ENCODE peak calls at places on chromosomes 16 and 17, in four cellular contexts. One of them, this sample, is unnamed.
A peak's percentile ranks its signal among the peaks of the same experiment; 100 is the strongest.

GRCh38 chr16:19912445-19913305 is 28.0 kb upstream of the GPRC5B start:
- DNase-seq in neuronal stem cell: no peak
- DNase-seq in endothelial cell of umbilical vein: peak; percentile 42
- DNase-seq in HepG2: no peak
- DNase-seq in this sample: no peak

GRCh38 chr17:18182190-18182977 is 1.2 kb upstream of the ALKBH5 start:
- DNase-seq in neuronal stem cell: peak; percentile 27
- DNase-seq in endothelial cell of umbilical vein: peak; percentile 16
- DNase-seq in HepG2: no peak
- DNase-seq in this sample: peak; percentile 46

GRCh38 chr16:2692251-2692947 is 10.1 kb downstream of the KCTD5 start:
- DNase-seq in neuronal stem cell: no peak
- DNase-seq in endothelial cell of umbilical vein: no peak
- DNase-seq in HepG2: no peak
- DNase-seq in this sample: peak; percentile 9

GRCh38 chr16:15593235-15593634 is 49.7 kb downstream of the MARF1 start:
- DNase-seq in neuronal stem cell: no peak
- DNase-seq in endothelial cell of umbilical vein: no peak
- DNase-seq in HepG2: no peak
- DNase-seq in this sample: no peak

GRCh38 chr17:82592289-82592683 is 56.0 kb downstream of the WDR45B start:
- DNase-seq in neuronal stem cell: no peak
- DNase-seq in endothelial cell of umbilical vein: no peak
- DNase-seq in HepG2: peak; percentile 21
- DNase-seq in this sample: no peak

GRCh38 chr17:49815761-49816281 is 27.3 kb downstream of the KAT7 start:
- DNase-seq in neuronal stem cell: peak; percentile 30
- DNase-seq in endothelial cell of umbilical vein: peak; percentile 53
- DNase-seq in HepG2: no peak
- DNase-seq in this sample: peak; percentile 79

GRCh38 chr17:29807520-29808361 is 122.3 kb downstream of the SSH2 start:
- DNase-seq in neuronal stem cell: peak; percentile 33
- DNase-seq in endothelial cell of umbilical vein: peak; percentile 67
- DNase-seq in HepG2: peak; percentile 57
- DNase-seq in this sample: peak; percentile 76

GRCh38 chr17:81941484-81942166 is 4.5 kb upstream of the PYCR1 start:
- DNase-seq in neuronal stem cell: no peak
- DNase-seq in endothelial cell of umbilical vein: no peak
- DNase-seq in HepG2: no peak
- DNase-seq in this sample: peak; percentile 62

GRCh38 chr17:77734371-77735050 is 224.0 kb upstream of the TNRC6C start:
- DNase-seq in neuronal stem cell: no peak
- DNase-seq in endothelial cell of umbilical vein: peak; percentile 4
- DNase-seq in HepG2: peak; percentile 21
- DNase-seq in this sample: peak; percentile 76

GRCh38 chr17:78892520-78892919 is 10.5 kb downstream of the CEP295NL start:
- DNase-seq in neuronal stem cell: no peak
- DNase-seq in endothelial cell of umbilical vein: no peak
- DNase-seq in HepG2: no peak
- DNase-seq in this sample: no peak

GRCh38 chr17:8289103-8289397 is 580 bp downstream of the RANGRF start:
- DNase-seq in neuronal stem cell: no peak
- DNase-seq in endothelial cell of umbilical vein: no peak
- DNase-seq in HepG2: no peak
- DNase-seq in this sample: peak; percentile 89

GRCh38 chr16:12303649-12304048 is 327.1 kb downstream of the SNX29 start:
- DNase-seq in neuronal stem cell: no peak
- DNase-seq in endothelial cell of umbilical vein: no peak
- DNase-seq in HepG2: no peak
- DNase-seq in this sample: no peak

GRCh38 chr16:12780467-12780866 is 23.2 kb downstream of the CPPED1 start:
- DNase-seq in neuronal stem cell: no peak
- DNase-seq in endothelial cell of umbilical vein: no peak
- DNase-seq in HepG2: no peak
- DNase-seq in this sample: no peak

GRCh38 chr16:12845282-12845681 is 41.6 kb upstream of the CPPED1 start:
- DNase-seq in neuronal stem cell: no peak
- DNase-seq in endothelial cell of umbilical vein: no peak
- DNase-seq in HepG2: no peak
- DNase-seq in this sample: no peak

GRCh38 chr17:82636626-82637598 is 11.3 kb downstream of the WDR45B start:
- DNase-seq in neuronal stem cell: no peak
- DNase-seq in endothelial cell of umbilical vein: peak; percentile 22
- DNase-seq in HepG2: no peak
- DNase-seq in this sample: no peak

GRCh38 chr16:29192329-29193247 is 207.7 kb downstream of the LAT start:
- DNase-seq in neuronal stem cell: no peak
- DNase-seq in endothelial cell of umbilical vein: no peak
- DNase-seq in HepG2: no peak
- DNase-seq in this sample: no peak

GRCh38 chr16:70396209-70396904 is 42.5 kb downstream of the ST3GAL2 start:
- DNase-seq in neuronal stem cell: no peak
- DNase-seq in endothelial cell of umbilical vein: no peak
- DNase-seq in HepG2: no peak
- DNase-seq in this sample: no peak

GRCh38 chr16:55622930-55623561 is 32.7 kb upstream of the SLC6A2 start:
- DNase-seq in neuronal stem cell: no peak
- DNase-seq in endothelial cell of umbilical vein: no peak
- DNase-seq in HepG2: peak; percentile 100
- DNase-seq in this sample: peak; percentile 50

GRCh38 chr17:48767263-48767774 is 38.8 kb upstream of the HOXB13 start:
- DNase-seq in neuronal stem cell: no peak
- DNase-seq in endothelial cell of umbilical vein: no peak
- DNase-seq in HepG2: no peak
- DNase-seq in this sample: no peak

GRCh38 chr17:67378444-67379250 is 1.6 kb downstream of the PITPNC1 start:
- DNase-seq in neuronal stem cell: peak; percentile 82
- DNase-seq in endothelial cell of umbilical vein: peak; percentile 83
- DNase-seq in HepG2: peak; percentile 72
- DNase-seq in this sample: peak; percentile 93

GRCh38 chr16:2033057-2033911 is 6.6 kb downstream of the NHERF2 start:
- DNase-seq in neuronal stem cell: no peak
- DNase-seq in endothelial cell of umbilical vein: peak; percentile 70
- DNase-seq in HepG2: peak; percentile 53
- DNase-seq in this sample: peak; percentile 38

GRCh38 chr16:77840623-77841274 is 52.4 kb downstream of the VAT1L start:
- DNase-seq in neuronal stem cell: no peak
- DNase-seq in endothelial cell of umbilical vein: no peak
- DNase-seq in HepG2: no peak
- DNase-seq in this sample: no peak

GRCh38 chr17:7497228-7497627 is 13.1 kb downstream of the POLR2A start:
- DNase-seq in neuronal stem cell: no peak
- DNase-seq in endothelial cell of umbilical vein: peak; percentile 73
- DNase-seq in HepG2: no peak
- DNase-seq in this sample: no peak

GRCh38 chr16:24146523-24146922 is 109.6 kb upstream of the CACNG3 start:
- DNase-seq in neuronal stem cell: no peak
- DNase-seq in endothelial cell of umbilical vein: no peak
- DNase-seq in HepG2: no peak
- DNase-seq in this sample: no peak

GRCh38 chr16:12081048-12081404 is 104.5 kb downstream of the SNX29 start:
- DNase-seq in neuronal stem cell: no peak
- DNase-seq in endothelial cell of umbilical vein: no peak
- DNase-seq in HepG2: no peak
- DNase-seq in this sample: no peak

GRCh38 chr17:83175551-83176271 is 96.3 kb downstream of the METRNL start:
- DNase-seq in neuronal stem cell: no peak
- DNase-seq in endothelial cell of umbilical vein: no peak
- DNase-seq in HepG2: no peak
- DNase-seq in this sample: no peak

GRCh38 chr16:84136331-84137125 is 8.4 kb downstream of the HSDL1 start:
- DNase-seq in neuronal stem cell: no peak
- DNase-seq in endothelial cell of umbilical vein: no peak
- DNase-seq in HepG2: no peak
- DNase-seq in this sample: peak; percentile 67

GRCh38 chr17:82408288-82408937 is 9.7 kb upstream of the HEXD start:
- DNase-seq in neuronal stem cell: no peak
- DNase-seq in endothelial cell of umbilical vein: no peak
- DNase-seq in HepG2: no peak
- DNase-seq in this sample: no peak

GRCh38 chr17:73027130-73027741 is 65.3 kb downstream of the SLC39A11 start:
- DNase-seq in neuronal stem cell: no peak
- DNase-seq in endothelial cell of umbilical vein: no peak
- DNase-seq in HepG2: no peak
- DNase-seq in this sample: no peak

GRCh38 chr17:40598928-40599627 is 33.8 kb upstream of the CCR7 start:
- DNase-seq in neuronal stem cell: no peak
- DNase-seq in endothelial cell of umbilical vein: no peak
- DNase-seq in HepG2: no peak
- DNase-seq in this sample: no peak

DNA sequence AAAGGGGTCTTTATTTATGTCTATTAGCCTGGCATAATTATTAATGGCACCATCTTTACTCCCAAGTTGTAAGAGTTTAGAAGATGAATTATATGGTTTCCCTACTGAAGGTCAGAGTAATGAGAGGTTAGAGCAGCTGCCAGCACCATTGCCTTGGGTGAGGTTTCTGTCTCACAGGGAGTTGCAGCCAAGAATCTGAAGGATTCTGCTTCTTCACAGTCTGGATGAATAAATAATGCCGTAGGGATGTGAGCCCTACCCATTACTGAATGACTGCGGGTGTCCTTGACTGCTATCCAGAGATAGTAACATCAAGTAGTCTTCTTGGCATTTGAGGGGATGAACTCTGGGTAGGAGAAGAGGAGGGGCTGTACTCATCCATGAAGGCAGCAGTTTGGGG is 52.8 kb upstream of the SMIM36 start:
- DNase-seq in neuronal stem cell: no peak
- DNase-seq in endothelial cell of umbilical vein: no peak
- DNase-seq in HepG2: no peak
- DNase-seq in this sample: no peak
- H2AFZ ChIP-seq in neuronal stem cell: no peak overlapping the region
- H2AFZ ChIP-seq in endothelial cell of umbilical vein: no peak overlapping the region
- H2AFZ ChIP-seq in HepG2: no peak overlapping the region
- H2AFZ ChIP-seq in this sample: no peak overlapping the region

GRCh38 chr16:3759736-3760135 is 42.4 kb upstream of the TRAP1 start:
- DNase-seq in neuronal stem cell: no peak
- DNase-seq in endothelial cell of umbilical vein: no peak
- DNase-seq in HepG2: no peak
- DNase-seq in this sample: no peak
- H3K36me3 ChIP-seq in neuronal stem cell: peaks cover 29% of the 10 kb centered on the region
- H3K36me3 ChIP-seq in endothelial cell of umbilical vein: peaks cover 18% of the 10 kb centered on the region
- H3K36me3 ChIP-seq in HepG2: peaks cover 78% of the 10 kb centered on the region
- H3K36me3 ChIP-seq in this sample: peaks cover 14% of the 10 kb centered on the region

DNA sequence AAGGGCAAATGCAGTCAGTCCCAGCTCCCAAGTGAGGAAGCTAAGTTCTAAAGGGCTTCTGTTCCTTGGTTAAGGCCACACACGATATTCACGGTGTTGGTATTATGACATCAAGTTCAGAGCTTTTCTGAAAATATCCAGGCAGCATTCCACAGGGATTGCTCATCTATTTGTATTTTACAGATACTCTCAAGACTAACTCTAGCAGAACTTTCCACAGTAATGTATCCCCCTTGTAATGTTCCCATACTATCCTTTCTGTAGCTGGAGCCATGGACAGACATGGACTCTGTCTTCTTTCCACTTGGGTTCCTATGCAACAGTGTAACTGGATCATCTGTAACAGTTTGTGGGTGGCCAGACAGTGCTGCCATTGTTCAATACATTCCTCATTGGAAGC is 13.5 kb downstream of the SDR42E1 start:
- DNase-seq in neuronal stem cell: no peak
- DNase-seq in endothelial cell of umbilical vein: peak; percentile 90
- DNase-seq in HepG2: peak; percentile 64
- DNase-seq in this sample: no peak
- H3K4me2 ChIP-seq in neuronal stem cell: no peak overlapping the region
- H3K4me2 ChIP-seq in endothelial cell of umbilical vein: peak overlapping the region; percentile 86
- H3K4me2 ChIP-seq in HepG2: no peak overlapping the region
- H3K4me2 ChIP-seq in this sample: no peak overlapping the region

DNA sequence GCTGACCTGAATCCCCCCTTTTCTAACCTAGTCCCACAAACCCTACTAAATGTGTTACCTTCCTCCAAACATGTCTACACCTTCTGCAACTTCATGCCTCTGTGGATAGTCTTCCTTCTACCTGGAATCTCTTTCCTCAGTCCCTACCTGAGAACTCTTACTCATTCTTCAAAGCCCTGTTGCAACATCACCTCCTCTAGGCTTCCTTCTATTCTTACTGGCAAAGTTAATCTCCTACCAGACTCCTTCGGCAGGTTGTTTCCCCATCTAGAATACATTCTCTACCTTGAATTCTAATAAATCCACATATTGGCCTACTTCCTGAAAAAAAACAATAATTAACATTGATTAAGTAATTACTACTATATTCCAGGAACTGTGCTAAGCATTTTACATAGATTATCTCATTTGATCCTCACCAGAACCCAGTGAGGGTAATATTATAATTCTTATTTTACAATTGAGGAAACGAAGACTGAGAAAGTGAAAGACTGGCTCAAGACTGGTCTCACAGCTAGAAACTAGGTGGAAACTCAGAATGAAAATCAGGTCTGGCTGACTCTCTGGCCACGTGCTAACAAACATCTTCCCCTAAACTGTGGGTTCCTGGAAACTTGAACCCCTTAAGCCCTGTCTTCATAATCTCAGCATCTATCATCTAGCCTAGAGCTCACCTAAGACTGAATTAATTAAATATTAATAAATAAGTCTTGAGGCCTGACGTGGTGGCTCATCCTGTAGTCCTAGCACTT is 4.6 kb upstream of the STAT3 start:
- DNase-seq in neuronal stem cell: no peak
- DNase-seq in endothelial cell of umbilical vein: no peak
- DNase-seq in HepG2: no peak
- DNase-seq in this sample: no peak
- H2AFZ ChIP-seq in neuronal stem cell: no peak overlapping the region
- H2AFZ ChIP-seq in endothelial cell of umbilical vein: no peak overlapping the region
- H2AFZ ChIP-seq in HepG2: no peak overlapping the region
- H2AFZ ChIP-seq in this sample: no peak overlapping the region

DNA sequence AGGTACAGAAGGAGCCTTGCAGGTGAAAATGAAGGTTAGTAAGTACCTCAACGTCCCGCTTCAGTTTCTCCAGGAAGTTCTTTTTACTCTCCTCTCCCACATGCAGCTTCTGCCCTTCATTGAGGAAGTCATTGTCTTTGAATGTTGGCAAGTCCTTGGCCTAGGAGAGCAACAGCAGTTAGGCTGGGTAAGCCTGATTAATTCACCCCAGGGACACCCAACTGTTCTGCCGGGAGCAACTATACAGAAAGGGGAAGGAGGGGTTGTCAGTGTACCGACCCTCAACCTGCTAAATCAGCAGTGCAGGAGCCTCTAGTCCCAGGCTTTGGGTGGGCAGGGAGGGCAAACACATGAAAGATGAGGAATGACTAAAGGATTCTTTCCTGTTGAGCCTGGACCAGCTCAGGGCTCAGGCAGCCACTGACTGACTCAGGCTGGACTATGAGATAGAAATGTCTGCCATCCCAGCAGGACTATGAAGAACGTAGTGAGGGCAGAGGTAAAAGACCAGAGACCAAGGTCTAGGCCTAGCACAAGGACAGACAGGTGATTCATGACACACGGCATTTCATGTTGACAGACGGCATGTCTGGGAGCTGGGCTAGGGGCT is 21.6 kb downstream of the PIP4K2B start:
- DNase-seq in neuronal stem cell: no peak
- DNase-seq in endothelial cell of umbilical vein: no peak
- DNase-seq in HepG2: no peak
- DNase-seq in this sample: no peak
- H3K36me3 ChIP-seq in neuronal stem cell: peaks cover 68% of the 10 kb centered on the region
- H3K36me3 ChIP-seq in endothelial cell of umbilical vein: peaks cover 65% of the 10 kb centered on the region
- H3K36me3 ChIP-seq in HepG2: peaks cover 87% of the 10 kb centered on the region
- H3K36me3 ChIP-seq in this sample: peaks cover 4% of the 10 kb centered on the region